ENCODE peak calls at places on chromosomes 5 and 9, in ten cellular contexts. V is SK-N-SH, G is A549, L is transverse colon, F is stomach, X is tibial nerve, T is H1, C is sigmoid colon, O is GM12878, H is suprapubic skin. N is an unnamed sample.

GRCh38 chr5:56490971-56491468 is 257.9 kb upstream of the ANKRD55 start:
- DNase-seq in V (no peak), G (no peak), L (no peak), F (no peak), X (no peak), T (no peak), C (no peak), O (no peak), H (no peak), N (no peak)

GRCh38 chr9:79382468-79382867 is 189.3 kb upstream of the TLE4 start:
- DNase-seq in V (no peak), G (no peak), L (no peak), F (no peak), X (no peak), T (no peak), C (no peak), O (no peak), H (no peak), N (no peak)

GRCh38 chr5:16593013-16593412 is 23.8 kb downstream of the RETREG1 start:
- DNase-seq in V (no peak), G (no peak), L (no peak), F (no peak), X (no peak), T (no peak), C (no peak), O (no peak), H (no peak), N (no peak)

GRCh38 chr5:120454094-120454798 is 9.9 kb upstream of the PRR16 start:
- DNase-seq in V (no peak), G (no peak), L (no peak), F (no peak), X (no peak), T (no peak), C (no peak), O (no peak), H (no peak), N (no peak)

GRCh38 chr9:97382099-97382718 is 29.7 kb upstream of the TDRD7 start:
- DNase-seq in V (no peak), G (no peak), L (no peak), F (no peak), X (no peak), T (no peak), C (no peak), O (no peak), H (no peak), N (no peak)

GRCh38 chr9:135968083-135968476 is 6.9 kb upstream of the UBAC1 start:
- DNase-seq in V (no peak), G (no peak), L (no peak), F (no peak), X (no peak), T (no peak), C (no peak), O (no peak), H (no peak), N (no peak)

GRCh38 chr9:91483189-91483691 is 59.6 kb upstream of the NFIL3 start:
- DNase-seq in V (no peak), G (no peak), L (no peak), F (no peak), X (no peak), T (no peak), C (no peak), O (no peak), H (no peak), N (no peak)

GRCh38 chr5:29896651-29897050 is 1296.8 kb upstream of the CDH6 start:
- DNase-seq in V (no peak), G (no peak), L (no peak), F (no peak), X (no peak), T (no peak), C (no peak), O (no peak), H (no peak), N (no peak)

GRCh38 chr5:83540105-83540504 is 68.6 kb downstream of the VCAN start:
- DNase-seq in V (no peak), G (no peak), L (no peak), F (no peak), X (no peak), T (no peak), C (no peak), O (no peak), H (no peak), N (no peak)

GRCh38 chr9:36961051-36961450 is 73.0 kb downstream of the PAX5 start:
- DNase-seq in V (no peak), G (no peak), L (no peak), F (no peak), X (no peak), T (peak; percentile 39), C (no peak), O (no peak), H (peak; percentile 58), N (no peak)

GRCh38 chr9:100134731-100135130 is 35.7 kb downstream of the INVS start:
- DNase-seq in V (no peak), G (no peak), L (no peak), F (no peak), X (no peak), T (no peak), C (no peak), O (no peak), H (no peak), N (no peak)

GRCh38 chr9:69937358-69937757 is 106.3 kb upstream of the MAMDC2 start:
- DNase-seq in V (no peak), G (no peak), L (no peak), F (no peak), X (no peak), T (no peak), C (no peak), O (no peak), H (no peak), N (no peak)

GRCh38 chr9:113648586-113648985 is 185.1 kb downstream of the RGS3 start:
- DNase-seq in V (no peak), G (no peak), L (no peak), F (no peak), X (no peak), T (no peak), C (no peak), O (no peak), H (no peak), N (no peak)

GRCh38 chr9:113650207-113651131 is 186.9 kb downstream of the RGS3 start:
- DNase-seq in V (no peak), G (peak; percentile 69), L (no peak), F (no peak), X (no peak), T (no peak), C (peak; percentile 65), O (no peak), H (no peak), N (no peak)

GRCh38 chr9:113649855-113650206 is 186.3 kb downstream of the RGS3 start:
- DNase-seq in V (no peak), G (no peak), L (no peak), F (no peak), X (no peak), T (no peak), C (no peak), O (no peak), H (no peak), N (no peak)

GRCh38 chr9:113648048-113648447 is 184.5 kb downstream of the RGS3 start:
- DNase-seq in V (no peak), G (no peak), L (no peak), F (no peak), X (no peak), T (no peak), C (peak; percentile 50), O (no peak), H (no peak), N (no peak)

GRCh38 chr9:113649054-113649453 is 185.5 kb downstream of the RGS3 start:
- DNase-seq in V (peak; percentile 90), G (no peak), L (peak; percentile 34), F (no peak), X (no peak), T (no peak), C (peak; percentile 94), O (no peak), H (no peak), N (peak; percentile 74)
- H3K27ac ChIP-seq in V (peak overlapping the region; percentile 91), G (peak overlapping the region; percentile 72), L (peak overlapping the region; percentile 47), F (no peak overlapping the region), X (no peak overlapping the region), T (no peak overlapping the region), C (peak overlapping the region; percentile 80), O (no peak overlapping the region), H (no peak overlapping the region), N (no peak overlapping the region)

DNA sequence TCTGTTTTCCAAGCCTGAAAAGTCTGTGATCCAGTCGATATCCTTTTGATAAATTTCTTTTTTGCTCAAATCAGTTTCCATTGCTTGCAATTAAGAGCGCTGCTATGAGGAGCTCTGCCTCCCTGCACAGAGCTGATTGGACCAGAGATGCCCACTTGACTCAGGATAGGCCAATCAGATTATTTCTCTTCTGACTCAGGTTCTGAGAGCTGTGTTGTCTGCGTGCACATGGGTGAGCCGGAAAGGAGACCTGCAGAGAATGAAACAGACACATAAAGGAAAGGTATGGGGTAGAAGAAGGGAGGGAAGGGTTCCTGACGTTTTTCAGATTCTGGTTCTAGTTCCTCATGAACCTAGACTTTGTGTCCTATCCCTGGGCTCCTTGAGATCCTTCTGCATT is 15.8 kb upstream of the FABP6 start:
- DNase-seq in V (no peak), G (peak; percentile 48), L (no peak), F (no peak), X (no peak), T (no peak), C (no peak), O (no peak), H (no peak), N (no peak)
- H3K4me3 ChIP-seq in V (no peak overlapping the region), G (no peak overlapping the region), L (no peak overlapping the region), F (no peak overlapping the region), X (no peak overlapping the region), T (no peak overlapping the region), C (no peak overlapping the region), O (no peak overlapping the region), H (no peak overlapping the region), N (no peak overlapping the region)

GRCh38 chr9:28163619-28164018 is 590.3 kb upstream of the C9orf72 start:
- DNase-seq in V (no peak), G (no peak), L (no peak), F (no peak), X (no peak), T (no peak), C (no peak), O (no peak), H (no peak), N (no peak)
- TF ChIP-seq EP300 in V (no peak), G (no peak), L (no peak), F (no peak), X (no peak), T (no peak), C (no peak), O (no peak), H (no peak), N (no peak)

GRCh38 chr5:149731617-149732400 is 1.7 kb downstream of the PPARGC1B start:
- DNase-seq in V (peak; percentile 74), G (peak; percentile 74), L (peak; percentile 91), F (peak; percentile 85), X (peak; percentile 45), T (peak; percentile 53), C (peak; percentile 96), O (peak; percentile 62), H (peak; percentile 94), N (peak; percentile 75)
- H3K27ac ChIP-seq in V (no peak overlapping the region), G (peak overlapping the region; percentile 91), L (peak overlapping the region; percentile 99), F (peak overlapping the region; percentile 94), X (peak overlapping the region; percentile 78), T (no peak overlapping the region), C (peak overlapping the region; percentile 89), O (peak overlapping the region; percentile 82), H (peak overlapping the region; percentile 88), N (peak overlapping the region; percentile 58)

DNA sequence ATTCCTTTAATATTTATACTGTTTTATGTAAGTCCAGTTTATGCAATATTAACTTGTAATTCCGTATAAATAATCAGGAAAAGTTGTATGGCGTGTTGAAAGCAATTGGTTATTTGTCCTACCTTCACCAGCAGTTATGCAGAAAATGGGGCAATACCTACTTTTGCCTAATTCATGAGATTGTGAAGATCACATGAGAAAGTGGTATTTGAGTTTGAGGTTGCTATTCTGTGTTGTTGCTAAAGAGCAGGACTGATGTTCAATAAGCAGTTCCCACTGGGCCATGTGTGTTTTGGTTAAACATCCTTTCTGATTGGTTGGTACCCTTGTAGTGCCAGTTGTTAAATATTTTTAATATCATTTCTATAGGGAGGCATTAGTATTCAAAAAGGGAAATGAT is 3.2 kb downstream of the TGFBR1 start:
- DNase-seq in V (no peak), G (no peak), L (no peak), F (no peak), X (no peak), T (no peak), C (no peak), O (no peak), H (no peak), N (no peak)
- H3K4me3 ChIP-seq in V (no peak overlapping the region), G (no peak overlapping the region), L (no peak overlapping the region), F (no peak overlapping the region), X (no peak overlapping the region), T (no peak overlapping the region), C (no peak overlapping the region), O (peak overlapping the region; percentile 18), H (no peak overlapping the region), N (no peak overlapping the region)